ENCODE peak calls at places on chromosomes 11 and 22, in four cellular contexts. H is left ventricle myocardium inferior, J is AG04450, Z is heart right ventricle. X is an unnamed sample.

GRCh38 chr22:31650391-31650790 is 11.6 kb downstream of the PISD start:
- DNase-seq in H (no peak), J (peak; percentile 57), Z (no peak), X (no peak)

GRCh38 chr11:65419460-65419772 is 3.2 kb upstream of the NEAT1 start:
- DNase-seq in H (peak; percentile 31), J (no peak), Z (no peak), X (peak; percentile 83)

GRCh38 chr11:15565846-15566245 is 451.1 kb downstream of the INSC start:
- DNase-seq in H (no peak), J (no peak), Z (peak; percentile 25), X (no peak)

GRCh38 chr22:26259510-26259909 is 90.2 kb downstream of the SEZ6L start:
- DNase-seq in H (no peak), J (no peak), Z (no peak), X (no peak)

GRCh38 chr11:74011360-74012071 is 2.6 kb upstream of the UCP3 start:
- DNase-seq in H (no peak), J (no peak), Z (no peak), X (peak; percentile 67)

GRCh38 chr22:50441428-50441993 is 33.3 kb downstream of the SBF1 start:
- DNase-seq in H (no peak), J (no peak), Z (peak; percentile 10), X (no peak)

GRCh38 chr11:126341760-126342161 is 13.7 kb upstream of the ST3GAL4 start:
- DNase-seq in H (no peak), J (no peak), Z (no peak), X (no peak)

GRCh38 chr11:33687733-33688479 is 12.7 kb downstream of the C11orf91 start:
- DNase-seq in H (no peak), J (no peak), Z (no peak), X (no peak)

GRCh38 chr11:123517559-123518364 is 87.7 kb downstream of the GRAMD1B start:
- DNase-seq in H (no peak), J (no peak), Z (no peak), X (no peak)

GRCh38 chr22:39616781-39617180 is 46.2 kb downstream of the CACNA1I start:
- DNase-seq in H (no peak), J (no peak), Z (no peak), X (no peak)

GRCh38 chr22:49621601-49622210 is 206.0 kb downstream of the BRD1 start:
- DNase-seq in H (peak; percentile 3), J (no peak), Z (no peak), X (no peak)

GRCh38 chr11:79182794-79183193 is 258.0 kb downstream of the TENM4 start:
- DNase-seq in H (no peak), J (peak; percentile 85), Z (no peak), X (no peak)

GRCh38 chr11:36211735-36212430 is 77.3 kb downstream of the COMMD9 start:
- DNase-seq in H (no peak), J (no peak), Z (no peak), X (no peak)

GRCh38 chr11:12050470-12050891 is 42.1 kb upstream of the DKK3 start:
- DNase-seq in H (no peak), J (no peak), Z (no peak), X (no peak)

GRCh38 chr11:65468874-65469333 is 29.9 kb upstream of the MALAT1 start:
- DNase-seq in H (peak; percentile 54), J (no peak), Z (peak; percentile 61), X (no peak)

GRCh38 chr11:36196476-36197099 is 92.6 kb downstream of the COMMD9 start:
- DNase-seq in H (no peak), J (no peak), Z (no peak), X (no peak)

GRCh38 chr11:15819679-15820286 is 536.6 kb downstream of the SOX6 start:
- DNase-seq in H (peak; percentile 73), J (no peak), Z (peak; percentile 84), X (no peak)

GRCh38 chr11:43709689-43710088 is 29.2 kb downstream of the HSD17B12 start:
- DNase-seq in H (no peak), J (no peak), Z (no peak), X (no peak)

GRCh38 chr22:27692243-27692642 is 109.3 kb downstream of the MN1 start:
- DNase-seq in H (no peak), J (no peak), Z (no peak), X (no peak)

GRCh38 chr11:88520391-88520790 is 182.9 kb upstream of the CTSC start:
- DNase-seq in H (no peak), J (no peak), Z (no peak), X (no peak)

GRCh38 chr22:35587447-35587870 is 29.7 kb downstream of the MB start:
- DNase-seq in H (peak; percentile 91), J (no peak), Z (peak; percentile 89), X (no peak)

GRCh38 chr11:61728940-61729219 is 23.6 kb upstream of the MYRF start:
- DNase-seq in H (no peak), J (peak; percentile 4), Z (no peak), X (no peak)

GRCh38 chr11:89235976-89236375 is 58.3 kb downstream of the TYR start:
- DNase-seq in H (no peak), J (no peak), Z (no peak), X (no peak)

GRCh38 chr11:10456519-10456918 is 1.5 kb downstream of the AMPD3 start:
- DNase-seq in H (no peak), J (no peak), Z (no peak), X (no peak)

DNA sequence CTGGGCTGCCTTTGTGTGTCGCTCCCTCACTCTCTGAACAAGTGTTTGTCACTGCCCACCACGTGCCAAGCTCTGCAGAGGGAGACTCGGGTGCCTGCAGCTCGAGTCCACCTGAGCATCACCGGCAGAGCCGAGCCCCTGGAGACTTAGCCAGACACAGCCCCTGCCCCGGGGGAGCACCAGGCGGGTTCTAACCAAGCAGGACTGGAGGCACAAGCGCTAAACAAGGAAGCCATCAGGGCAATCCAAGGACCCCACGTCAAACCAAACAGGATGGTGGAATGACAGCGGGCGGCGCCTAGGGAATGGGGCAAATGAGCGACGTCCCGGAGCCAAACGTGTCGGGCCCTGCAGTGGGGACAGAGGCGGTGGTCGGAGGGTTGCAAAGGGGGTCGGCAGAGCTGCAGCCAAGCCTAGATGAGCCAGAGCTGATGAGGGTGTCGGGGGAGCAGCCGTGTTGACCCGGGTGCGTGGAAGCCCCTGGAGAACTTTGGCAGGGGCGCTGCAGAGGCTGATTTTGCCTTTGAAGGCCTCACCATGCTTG is 2.0 kb upstream of the GRAMD4 start:
- DNase-seq in H (no peak), J (no peak), Z (no peak), X (no peak)
- H3K27ac ChIP-seq in H (peak overlapping the region; percentile 87), J (no peak overlapping the region), Z (peak overlapping the region; percentile 81), X (no peak overlapping the region)

DNA sequence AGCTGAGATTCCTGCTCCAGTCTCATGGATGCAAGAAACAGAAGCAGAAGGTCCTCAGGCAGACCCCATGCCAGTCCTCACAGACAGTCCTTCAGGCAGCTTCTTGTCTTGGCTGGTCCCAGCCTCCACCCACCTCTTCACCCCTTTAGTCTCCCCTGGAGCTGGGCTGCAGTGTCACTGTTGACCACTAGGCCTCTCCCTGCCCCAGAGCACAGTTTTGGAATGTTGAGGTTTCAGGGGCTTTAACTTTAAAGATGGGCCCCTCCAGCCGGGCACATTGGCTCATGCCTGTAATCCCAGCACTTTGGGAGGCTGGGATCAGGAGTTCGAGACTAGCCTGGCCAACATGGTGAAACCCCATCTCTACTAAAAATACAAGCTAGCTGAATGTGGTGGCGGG is 39.5 kb upstream of the GCAT start:
- DNase-seq in H (no peak), J (no peak), Z (no peak), X (no peak)
- TF ChIP-seq CTCF in H (peak; percentile 25), J (peak; percentile 40), Z (no peak), X (no peak)

DNA sequence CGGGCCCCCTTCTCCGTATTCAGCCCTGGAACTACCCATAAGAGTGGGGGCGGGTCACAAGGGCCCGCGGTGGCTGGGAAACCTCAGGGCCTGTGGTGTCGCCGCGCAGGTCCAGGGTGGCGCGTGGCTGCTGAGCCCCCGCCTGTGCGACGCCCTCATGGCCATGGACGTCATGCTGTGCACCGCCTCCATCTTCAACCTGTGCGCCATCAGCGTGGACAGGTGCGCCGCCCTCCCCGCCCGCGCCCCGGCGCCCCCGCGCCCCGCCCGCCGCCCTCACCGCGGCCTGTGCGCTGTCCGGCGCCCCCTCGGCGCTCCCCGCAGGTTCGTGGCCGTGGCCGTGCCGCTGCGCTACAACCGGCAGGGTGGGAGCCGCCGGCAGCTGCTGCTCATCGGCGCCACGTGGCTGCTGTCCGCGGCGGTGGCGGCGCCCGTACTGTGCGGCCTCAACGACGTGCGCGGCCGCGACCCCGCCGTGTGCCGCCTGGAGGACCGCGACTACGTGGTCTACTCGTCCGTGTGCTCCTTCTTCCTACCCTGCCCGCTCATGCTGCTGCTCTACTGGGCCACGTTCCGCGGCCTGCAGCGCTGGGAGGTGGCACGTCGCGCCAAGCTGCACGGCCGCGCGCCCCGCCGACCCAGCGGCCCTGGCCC is 2.4 kb downstream of the DRD4 start:
- DNase-seq in H (no peak), J (no peak), Z (no peak), X (no peak)
- H3K4me3 ChIP-seq in H (peak overlapping the region; percentile 17), J (no peak overlapping the region), Z (no peak overlapping the region), X (peak overlapping the region; percentile 6)

GRCh38 chr22:43006016-43006505 is 8.9 kb downstream of the PACSIN2 start:
- DNase-seq in H (no peak), J (no peak), Z (no peak), X (no peak)

GRCh38 chr22:43007519-43008102 is 7.3 kb downstream of the PACSIN2 start:
- DNase-seq in H (no peak), J (no peak), Z (no peak), X (no peak)

GRCh38 chr22:43006753-43007152 is 8.2 kb downstream of the PACSIN2 start:
- DNase-seq in H (no peak), J (no peak), Z (no peak), X (no peak)

GRCh38 chr22:43004362-43005035 is 10.4 kb downstream of the PACSIN2 start:
- DNase-seq in H (no peak), J (no peak), Z (no peak), X (no peak)

DNA sequence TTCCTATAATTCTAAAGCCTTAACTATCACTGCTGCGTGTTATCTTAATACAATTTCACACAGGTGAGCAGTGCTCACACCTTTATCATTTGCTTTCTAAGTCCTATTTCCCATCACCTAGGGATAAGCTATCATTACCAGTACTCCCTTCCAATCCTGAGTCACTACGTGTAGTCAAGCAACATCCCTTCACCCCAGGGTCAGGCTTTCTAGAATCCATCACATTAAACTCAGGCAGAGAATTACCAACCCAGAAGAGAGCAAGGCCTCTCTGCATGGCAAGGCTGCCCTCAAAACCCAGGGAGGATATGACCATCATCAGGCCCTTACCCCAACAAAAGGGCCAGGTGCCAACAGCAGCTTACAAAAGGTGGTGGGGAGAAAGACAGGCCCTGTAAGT is 9.8 kb downstream of the PACSIN2 start:
- DNase-seq in H (no peak), J (no peak), Z (no peak), X (no peak)
- H3K27ac ChIP-seq in H (no peak overlapping the region), J (no peak overlapping the region), Z (no peak overlapping the region), X (no peak overlapping the region)

GRCh38 chr11:66718320-66718971 is 10.6 kb downstream of the SPTBN2 start:
- DNase-seq in H (no peak), J (no peak), Z (no peak), X (no peak)
- TF ChIP-seq CTCF in H (no peak), J (peak; percentile 27), Z (no peak), X (no peak)

GRCh38 chr22:45977003-45977395 is at the start of gene WNT7B:
- DNase-seq in H (no peak), J (no peak), Z (no peak), X (no peak)

GRCh38 chr22:45980776-45981175 is 3.8 kb upstream of the WNT7B start:
- DNase-seq in H (no peak), J (no peak), Z (no peak), X (no peak)

GRCh38 chr22:45977551-45978274 is 751 bp upstream of the WNT7B start:
- DNase-seq in H (no peak), J (no peak), Z (no peak), X (no peak)

GRCh38 chr22:45976351-45977002 is 485 bp downstream of the WNT7B start:
- DNase-seq in H (no peak), J (no peak), Z (no peak), X (no peak)

GRCh38 chr22:45978275-45978713 is 1.3 kb upstream of the WNT7B start:
- DNase-seq in H (no peak), J (no peak), Z (no peak), X (no peak)
- H3K4me3 ChIP-seq in H (peak overlapping the region; percentile 75), J (peak overlapping the region; percentile 5), Z (peak overlapping the region; percentile 57), X (peak overlapping the region; percentile 72)

X was measured in coronary artery.